ENCODE peak calls at places on chromosomes 3 and 15, in ten cellular contexts. P is dorsolateral prefrontal cortex, B is endothelial cell, U is astrocyte of the spinal cord, L is IMR-90, A is AG04450, M is ascending aorta, C is omental fat pad, G is suprapubic skin, W is breast epithelium. D is an unnamed sample.
A peak's percentile ranks its signal among the peaks of the same experiment; 100 is the strongest.

GRCh38 chr15:79644091-79644490 is 212.0 kb downstream of the MINAR1 start:
- DNase-seq in U (peak; percentile 65), L (peak; percentile 85), M (no peak), G (no peak), C (no peak), A (peak; percentile 24), B (no peak), P (no peak), W (no peak), D (peak; percentile 73)

GRCh38 chr3:191869738-191870418 is 408.9 kb downstream of the PYDC2 start:
- DNase-seq in P (no peak), U (no peak), L (no peak), B (no peak), W (no peak), C (no peak), A (no peak), M (no peak), G (no peak), D (no peak)

GRCh38 chr15:96230557-96231181 is 99.8 kb upstream of the NR2F2 start:
- DNase-seq in P (no peak), G (no peak), C (no peak), B (no peak), A (no peak), W (no peak), M (no peak), U (peak; percentile 49), L (peak; percentile 72), D (peak; percentile 70)

GRCh38 chr3:159322322-159322939 is 520.6 kb downstream of the MFSD1 start:
- DNase-seq in U (no peak), W (no peak), A (no peak), B (peak; percentile 66), C (no peak), P (peak; percentile 32), L (peak; percentile 20), G (no peak), M (no peak), D (no peak)

GRCh38 chr3:170196833-170197232 is 15.3 kb upstream of the PHC3 start:
- DNase-seq in B (no peak), G (no peak), L (peak; percentile 52), P (no peak), M (no peak), C (no peak), W (no peak), U (no peak), A (no peak), D (no peak)

GRCh38 chr15:90214553-90215205 is 13.5 kb downstream of the SEMA4B start:
- DNase-seq in M (no peak), C (no peak), L (no peak), A (no peak), P (no peak), W (no peak), G (no peak), B (no peak), U (no peak), D (no peak)

GRCh38 chr15:31470756-31471155 is 144.1 kb downstream of the KLF13 start:
- DNase-seq in G (peak; percentile 14), A (no peak), C (no peak), U (no peak), W (no peak), M (no peak), B (no peak), P (no peak), L (no peak), D (no peak)

GRCh38 chr15:58223432-58223831 is 85.3 kb downstream of the AQP9 start:
- DNase-seq in B (no peak), A (no peak), L (no peak), G (no peak), W (no peak), P (no peak), C (no peak), U (no peak), M (no peak), D (no peak)

GRCh38 chr3:116139607-116140006 is 305.7 kb downstream of the LSAMP start:
- DNase-seq in A (no peak), M (no peak), L (peak; percentile 26), P (no peak), C (no peak), U (peak; percentile 39), W (no peak), G (no peak), B (no peak), D (no peak)

GRCh38 chr3:160885791-160886286 is 129.8 kb downstream of the PPM1L start:
- DNase-seq in M (no peak), W (no peak), B (no peak), G (no peak), C (no peak), A (peak; percentile 38), U (peak; percentile 53), P (peak; percentile 86), L (peak; percentile 27), D (no peak)
- TF ChIP-seq CTCF in M (no peak), W (no peak), B (no peak), G (no peak), C (no peak), A (no peak), U (no peak), P (no peak), L (no peak), D (no peak)

GRCh38 chr3:10287936-10288574 is 4.7 kb downstream of the GHRL start:
- DNase-seq in B (no peak), U (no peak), L (no peak), P (no peak), M (no peak), G (no peak), C (no peak), W (peak; percentile 64), A (no peak), D (no peak)

GRCh38 chr3:10285742-10286524 is 6.8 kb downstream of the GHRL start:
- DNase-seq in W (no peak), M (no peak), U (no peak), P (no peak), G (no peak), C (no peak), A (no peak), B (no peak), L (peak; percentile 17), D (no peak)

GRCh38 chr3:10288575-10288960 is 4.2 kb downstream of the GHRL start:
- DNase-seq in L (no peak), B (no peak), M (no peak), U (no peak), W (no peak), G (no peak), C (no peak), A (no peak), P (no peak), D (no peak)

GRCh38 chr3:10285307-10285706 is 7.4 kb downstream of the GHRL start:
- DNase-seq in A (no peak), P (no peak), G (no peak), U (no peak), M (no peak), B (no peak), W (no peak), L (no peak), C (no peak), D (no peak)

GRCh38 chr3:10286596-10287295 is 6.0 kb downstream of the GHRL start:
- DNase-seq in M (no peak), L (peak; percentile 74), A (peak; percentile 24), C (no peak), U (peak; percentile 83), W (no peak), P (no peak), B (no peak), G (no peak), D (peak; percentile 58)
- TF ChIP-seq CTCF in M (peak; percentile 19), L (peak; percentile 57), A (peak; percentile 57), C (no peak), U (no peak), W (no peak), P (peak; percentile 20), B (no peak), G (no peak), D (peak; percentile 74)

GRCh38 chr3:31613131-31613626 is 80.5 kb downstream of the STT3B start:
- DNase-seq in M (no peak), L (peak; percentile 42), A (no peak), G (no peak), B (no peak), C (no peak), P (no peak), U (no peak), W (no peak), D (no peak)

GRCh38 chr3:31614162-31614921 is 81.6 kb downstream of the STT3B start:
- DNase-seq in L (no peak), W (no peak), B (no peak), M (no peak), U (no peak), C (no peak), G (no peak), P (no peak), A (no peak), D (no peak)

GRCh38 chr3:31613654-31614053 is 80.9 kb downstream of the STT3B start:
- DNase-seq in U (no peak), G (no peak), P (no peak), A (peak; percentile 37), L (peak; percentile 81), C (no peak), W (no peak), B (no peak), M (no peak), D (no peak)

GRCh38 chr3:31606453-31606852 is 73.7 kb downstream of the STT3B start:
- DNase-seq in A (no peak), U (no peak), C (no peak), M (no peak), P (no peak), G (no peak), B (no peak), W (no peak), L (no peak), D (no peak)

DNA sequence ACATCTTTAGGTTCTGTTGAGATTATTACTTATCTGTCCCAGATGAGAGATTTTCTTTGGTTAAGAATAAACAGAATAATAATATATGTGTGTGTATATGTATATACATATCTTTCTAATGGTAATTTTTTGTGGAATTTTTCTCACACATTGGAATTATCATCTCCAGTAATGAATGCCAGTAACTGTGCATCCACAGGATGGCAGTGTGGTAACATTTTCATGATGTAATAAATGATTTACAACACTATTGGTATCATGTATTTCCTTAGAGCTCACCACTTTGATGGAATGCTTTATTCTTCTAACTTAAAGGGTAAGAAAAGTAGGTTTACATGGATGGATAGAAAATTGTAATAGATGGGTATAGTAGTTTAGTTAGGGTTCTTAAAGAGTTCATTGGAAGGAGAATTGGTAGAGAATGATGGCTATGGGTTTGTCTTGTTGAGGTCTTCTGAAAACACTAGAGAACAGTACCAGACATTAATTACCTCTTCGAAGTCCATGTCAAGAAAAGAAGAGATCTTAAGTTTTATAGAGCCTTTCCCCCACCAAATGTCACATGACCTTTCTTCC is 78.1 kb downstream of the STT3B start:
- DNase-seq in G (no peak), U (peak; percentile 50), A (no peak), C (no peak), P (no peak), W (no peak), M (no peak), L (peak; percentile 66), B (peak; percentile 14), D (peak; percentile 55)
- TF ChIP-seq CTCF in G (no peak), U (peak; percentile 60), A (peak; percentile 69), C (no peak), P (no peak), W (peak; percentile 39), M (peak; percentile 21), L (peak; percentile 76), B (peak; percentile 20), D (peak; percentile 86)

GRCh38 chr3:123447749-123448502 is 964 bp downstream of the ADCY5 start:
- DNase-seq in B (peak; percentile 76), L (no peak), G (no peak), M (no peak), W (no peak), A (no peak), C (no peak), P (no peak), U (no peak), D (no peak)
- TF ChIP-seq CTCF in B (no peak), L (peak; percentile 35), G (no peak), M (no peak), W (no peak), A (no peak), C (no peak), P (no peak), U (no peak), D (no peak)